ENCODE peak calls at places on chromosomes 12 and 14, in nine cellular contexts. P is adrenal gland, W is cardiac muscle cell, M is HepG2, K is lung, R is pancreas, U is Peyer's patch, E is transverse colon, N is tibial artery. Q is an unnamed sample.
A peak's percentile ranks its signal among the peaks of the same experiment; 100 is the strongest.

GRCh38 chr14:104422301-104423223 is 157.0 kb upstream of the C14orf180 start:
- DNase-seq in P (no peak), U (no peak), M (no peak), R (no peak), E (no peak), N (no peak), K (no peak), W (no peak), Q (no peak)

GRCh38 chr12:117189725-117190209 is 503 bp downstream of the FBXO21 start:
- DNase-seq in N (peak; percentile 69), P (peak; percentile 48), W (peak; percentile 21), K (no peak), U (peak; percentile 52), E (peak; percentile 26), M (peak; percentile 24), R (peak; percentile 24), Q (peak; percentile 17)

GRCh38 chr12:89177802-89178201 is 174.5 kb downstream of the DUSP6 start:
- DNase-seq in N (no peak), P (no peak), K (no peak), W (no peak), R (no peak), U (no peak), E (no peak), M (no peak), Q (no peak)

GRCh38 chr14:51674294-51675002 is 22.7 kb downstream of the FRMD6 start:
- DNase-seq in E (no peak), R (no peak), K (no peak), U (no peak), N (no peak), P (no peak), W (peak; percentile 60), M (no peak), Q (no peak)

GRCh38 chr12:102096855-102097254 is 23.1 kb downstream of the NUP37 start:
- DNase-seq in M (no peak), K (no peak), W (no peak), N (no peak), U (no peak), E (no peak), R (no peak), P (no peak), Q (no peak)

GRCh38 chr12:30694971-30695326 is 720 bp downstream of the IPO8 start:
- DNase-seq in E (peak; percentile 56), U (peak; percentile 61), N (peak; percentile 69), M (peak; percentile 41), K (peak; percentile 54), R (peak; percentile 65), W (peak; percentile 42), P (peak; percentile 70), Q (no peak)

GRCh38 chr14:70567791-70568190 is 32.7 kb downstream of the MED6 start:
- DNase-seq in N (no peak), U (peak; percentile 49), W (peak; percentile 46), M (peak; percentile 64), E (no peak), K (no peak), R (no peak), P (no peak), Q (no peak)

GRCh38 chr12:65602579-65603295 is 221.5 kb upstream of the HMGA2 start:
- DNase-seq in W (peak; percentile 96), R (peak; percentile 68), E (peak; percentile 80), M (peak; percentile 62), K (peak; percentile 71), N (peak; percentile 84), P (peak; percentile 74), U (peak; percentile 82), Q (no peak)

GRCh38 chr14:85466678-85467077 is 63.3 kb upstream of the FLRT2 start:
- DNase-seq in N (no peak), E (no peak), U (no peak), W (no peak), P (no peak), K (no peak), R (no peak), M (no peak), Q (no peak)

GRCh38 chr12:49092086-49092815 is 2.4 kb downstream of the DHH start:
- DNase-seq in E (no peak), W (peak; percentile 66), M (peak; percentile 51), P (peak; percentile 48), N (no peak), U (peak; percentile 71), R (no peak), K (no peak), Q (peak; percentile 39)

GRCh38 chr12:45309826-45310626 is 94.1 kb downstream of the ANO6 start:
- DNase-seq in W (peak; percentile 37), R (no peak), U (no peak), N (no peak), E (no peak), P (no peak), K (no peak), M (no peak), Q (no peak)

GRCh38 chr12:128729628-128730121 is 94.1 kb downstream of the SLC15A4 start:
- DNase-seq in M (peak; percentile 5), W (no peak), R (no peak), P (no peak), N (no peak), K (no peak), E (no peak), U (no peak), Q (no peak)

GRCh38 chr12:90922068-90922743 is 32.8 kb downstream of the CCER1 start:
- DNase-seq in W (peak; percentile 31), M (no peak), R (no peak), E (no peak), K (no peak), N (no peak), U (no peak), P (no peak), Q (no peak)

DNA sequence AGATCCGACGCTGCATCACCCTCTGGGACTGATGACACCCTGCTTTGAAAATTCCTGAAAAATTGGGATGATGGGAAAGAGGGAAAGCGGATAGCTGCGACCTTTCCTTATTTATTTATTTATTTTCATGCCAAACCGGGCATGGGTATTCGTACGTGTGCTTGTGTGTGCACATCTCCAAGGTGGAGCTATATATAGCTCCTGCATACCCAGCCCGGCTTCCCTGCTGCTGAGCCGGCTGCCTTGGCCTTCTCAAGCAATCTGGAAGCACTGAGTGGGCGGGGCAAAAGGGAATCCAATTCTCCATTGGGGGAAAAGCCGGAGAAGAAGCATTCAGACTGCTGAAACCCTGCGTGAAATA is 1.2 kb downstream of the CNTN1 start:
- DNase-seq in E (no peak), K (peak; percentile 31), P (peak; percentile 33), M (no peak), U (no peak), W (no peak), R (no peak), N (no peak), Q (no peak)
- H3K27ac ChIP-seq in E (no peak overlapping the region), K (no peak overlapping the region), P (no peak overlapping the region), M (no peak overlapping the region), U (no peak overlapping the region), W (no peak overlapping the region), R (no peak overlapping the region), N (no peak overlapping the region), Q (no peak overlapping the region)

GRCh38 chr14:69259176-69259530 is 805 bp upstream of the GALNT16 start:
- DNase-seq in P (no peak), N (no peak), E (no peak), U (no peak), R (no peak), W (no peak), M (no peak), K (no peak), Q (no peak)

GRCh38 chr14:69261761-69262331 is 1.9 kb downstream of the GALNT16 start:
- DNase-seq in P (no peak), R (no peak), E (no peak), M (peak; percentile 69), U (peak; percentile 76), K (no peak), N (peak; percentile 65), W (no peak), Q (no peak)

GRCh38 chr14:69260979-69261605 is 1.1 kb downstream of the GALNT16 start:
- DNase-seq in P (peak; percentile 33), W (no peak), N (peak; percentile 72), K (no peak), M (no peak), U (peak; percentile 61), E (peak; percentile 39), R (peak; percentile 44), Q (no peak)

GRCh38 chr14:69260246-69260978 is 454 bp downstream of the GALNT16 start:
- DNase-seq in R (no peak), K (no peak), W (peak; percentile 19), M (no peak), U (no peak), E (no peak), P (no peak), N (no peak), Q (no peak)

DNA sequence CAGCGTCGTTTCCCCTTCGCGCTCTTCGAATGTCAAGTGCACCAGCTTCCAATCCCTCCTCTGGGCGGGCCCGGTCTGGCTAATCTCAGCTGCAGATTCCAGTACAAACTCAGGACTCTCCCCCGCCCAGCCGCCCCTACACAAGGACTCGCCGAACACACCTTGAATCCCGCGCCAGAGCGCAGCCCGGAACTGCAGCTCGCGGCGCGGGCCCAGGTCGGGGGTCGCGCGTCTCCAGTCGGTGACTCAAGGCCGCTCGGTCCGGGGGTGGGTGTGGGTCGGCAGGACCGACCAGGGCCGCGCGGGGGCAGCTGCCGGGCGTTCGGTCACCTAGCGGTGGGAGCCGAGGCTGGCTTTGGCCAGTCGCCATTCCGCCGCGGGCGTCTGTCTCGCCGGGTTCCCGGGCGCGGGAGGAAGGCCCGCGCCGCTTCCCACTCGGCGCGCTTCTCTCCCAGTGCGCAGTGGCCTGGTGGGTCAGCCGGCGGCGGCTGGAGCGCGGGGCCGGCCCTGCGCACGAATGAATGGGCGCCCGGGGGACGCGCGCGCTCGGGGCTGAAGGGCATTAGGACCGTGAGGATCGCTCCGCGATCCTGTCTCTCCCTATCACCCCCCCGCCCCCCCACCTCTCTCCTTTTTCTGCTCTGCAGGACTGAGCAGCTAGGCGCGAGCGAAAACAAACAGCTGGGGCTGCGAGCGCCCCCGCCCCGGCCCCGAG is at the start of gene GALNT16:
- DNase-seq in R (no peak), N (no peak), K (no peak), P (peak; percentile 57), M (no peak), W (peak; percentile 33), U (no peak), E (peak; percentile 25), Q (no peak)
- TF ChIP-seq CTCF in R (no peak), N (peak; percentile 21), K (no peak), P (peak; percentile 14), M (no peak), W (peak; percentile 26), U (peak; percentile 29), E (peak; percentile 29), Q (no peak)

DNA sequence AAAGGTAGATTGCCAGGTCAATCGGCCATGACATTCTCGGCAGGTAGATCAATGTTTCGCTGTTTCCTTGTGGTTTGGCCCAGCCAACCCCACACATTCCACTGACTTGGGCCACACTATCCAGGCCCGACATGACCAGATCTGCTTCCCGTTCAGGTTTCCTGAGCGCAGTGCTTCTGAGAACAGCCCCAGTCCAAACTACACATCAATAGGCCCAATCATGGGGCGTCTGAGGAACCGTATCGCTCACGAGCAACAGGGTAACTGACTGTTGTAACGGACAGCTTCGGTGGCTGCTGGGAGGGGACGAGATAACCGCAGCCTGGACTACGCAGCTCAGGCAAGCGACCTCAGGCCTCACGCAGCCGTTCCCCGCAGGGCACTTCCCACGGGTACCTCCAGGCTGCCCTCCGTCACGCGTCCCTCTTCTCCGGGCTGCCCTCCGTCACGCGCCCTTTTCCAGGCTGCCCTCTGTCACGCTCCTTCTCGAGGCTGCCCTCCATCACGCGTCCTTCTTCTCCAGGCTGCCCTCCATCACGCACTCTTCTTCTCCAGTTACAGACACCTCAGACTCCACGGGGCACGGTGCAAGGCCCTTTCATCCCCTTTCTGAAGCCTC is 14.7 kb downstream of the ZNF605 start:
- DNase-seq in P (no peak), W (no peak), K (no peak), U (no peak), R (no peak), E (no peak), N (peak; percentile 40), M (no peak), Q (no peak)
- H3K9me3 ChIP-seq in P (peaks cover 2% of the 10 kb centered on the region), W (no peaks in the 10 kb centered on the region), K (peaks cover 58% of the 10 kb centered on the region), U (no peaks in the 10 kb centered on the region), R (no peaks in the 10 kb centered on the region), E (peaks cover 78% of the 10 kb centered on the region), N (peaks cover 21% of the 10 kb centered on the region), M (peaks cover 76% of the 10 kb centered on the region), Q (peaks cover 55% of the 10 kb centered on the region)

GRCh38 chr12:67705394-67706370 is 57.1 kb downstream of the DYRK2 start:
- DNase-seq in E (no peak), W (peak; percentile 65), U (no peak), R (no peak), P (peak; percentile 22), M (no peak), N (no peak), K (no peak), Q (no peak)
- H3K27ac ChIP-seq in E (no peak overlapping the region), W (no peak overlapping the region), U (no peak overlapping the region), R (no peak overlapping the region), P (no peak overlapping the region), M (no peak overlapping the region), N (no peak overlapping the region), K (peak overlapping the region; percentile 7), Q (no peak overlapping the region)

Q was measured in CD4-positive, alpha-beta T cell.